ENCODE peak calls at places on chromosomes 13 and 19, in nine cellular contexts. C is iPS DF 6.9; N is stomach; U is lower lobe of right lung; K is fibroblast of lung; H is aorta; Y is CD4-positive, CD25-positive, alpha-beta regulatory T cell; W is heart right ventricle; L is MG63. O is an unnamed sample.

GRCh38 chr13:94854688-94855087 is 142.3 kb upstream of the SOX21 start:
- DNase-seq in K (no peak), C (no peak), W (no peak), H (no peak), Y (no peak), L (no peak), N (no peak), U (no peak), O (no peak)

GRCh38 chr19:7657047-7657779 is 11.6 kb upstream of the RETN start:
- DNase-seq in H (peak; percentile 55), L (no peak), W (no peak), Y (peak; percentile 61), U (peak; percentile 83), K (no peak), N (no peak), C (no peak), O (no peak)

GRCh38 chr13:38624822-38625221 is 62.1 kb upstream of the FREM2 start:
- DNase-seq in H (no peak), U (no peak), W (no peak), C (peak; percentile 74), Y (no peak), N (no peak), L (no peak), K (no peak), O (no peak)

GRCh38 chr13:101144808-101145419 is 271.4 kb downstream of the NALCN start:
- DNase-seq in K (peak; percentile 47), N (no peak), L (no peak), H (no peak), U (no peak), W (no peak), C (no peak), Y (peak; percentile 64), O (no peak)

GRCh38 chr19:55113570-55114039 is 3.8 kb downstream of the PPP1R12C start:
- DNase-seq in L (no peak), N (peak; percentile 58), U (peak; percentile 81), Y (no peak), W (peak; percentile 98), H (peak; percentile 89), C (no peak), K (peak; percentile 83), O (no peak)

GRCh38 chr13:101751488-101751887 is 299.0 kb downstream of the ITGBL1 start:
- DNase-seq in N (no peak), W (no peak), K (peak; percentile 59), L (no peak), C (no peak), H (no peak), Y (no peak), U (no peak), O (peak; percentile 35)

GRCh38 chr13:44243198-44243852 is 130.3 kb upstream of the SERP2 start:
- DNase-seq in L (no peak), N (peak; percentile 35), Y (peak; percentile 20), H (no peak), W (peak; percentile 57), K (peak; percentile 96), C (peak; percentile 43), U (peak; percentile 58), O (peak; percentile 80)

GRCh38 chr13:95608640-95609280 is 35.7 kb downstream of the DZIP1 start:
- DNase-seq in C (no peak), U (no peak), L (no peak), W (no peak), Y (no peak), N (no peak), K (peak; percentile 15), H (no peak), O (no peak)

GRCh38 chr13:75442736-75443234 is 39.2 kb downstream of the TBC1D4 start:
- DNase-seq in C (no peak), N (no peak), W (no peak), H (no peak), K (no peak), Y (no peak), L (no peak), U (no peak), O (no peak)

GRCh38 chr19:511101-511841 is 4.0 kb downstream of the TPGS1 start:
- DNase-seq in H (peak; percentile 60), L (no peak), C (no peak), N (peak; percentile 37), U (no peak), Y (peak; percentile 94), W (peak; percentile 68), K (peak; percentile 79), O (no peak)

GRCh38 chr13:71876648-71877279 is 9.8 kb upstream of the DACH1 start:
- DNase-seq in C (no peak), N (no peak), U (no peak), Y (no peak), K (no peak), H (no peak), W (no peak), L (no peak), O (no peak)

DNA sequence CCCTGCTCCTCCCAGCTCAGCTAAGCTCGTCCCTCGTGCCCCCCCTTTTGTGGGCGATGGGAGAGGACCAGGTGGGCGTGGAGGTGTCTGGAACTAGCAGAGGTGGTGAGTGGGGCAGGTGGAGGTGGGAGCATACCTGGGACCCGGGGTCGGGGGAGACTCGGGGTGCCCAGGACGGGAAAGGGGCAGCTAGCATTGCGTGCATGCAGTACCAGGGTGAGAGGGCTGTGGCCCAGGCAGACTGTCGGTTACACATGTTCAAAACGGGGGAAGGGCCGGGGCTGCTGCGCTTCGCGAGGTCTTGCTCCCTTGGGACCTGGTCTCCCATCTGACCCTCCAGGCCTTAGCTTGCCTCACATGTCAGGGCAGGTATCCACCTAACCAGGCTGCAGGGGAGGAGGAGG is 9.1 kb downstream of the TLE5 start:
- DNase-seq in H (no peak), Y (no peak), W (no peak), N (no peak), K (no peak), L (no peak), U (peak; percentile 47), C (no peak), O (no peak)
- H3K9me3 ChIP-seq in H (no peaks in the 10 kb centered on the region), Y (no peaks in the 10 kb centered on the region), W (no peaks in the 10 kb centered on the region), N (no peaks in the 10 kb centered on the region), K (no peaks in the 10 kb centered on the region), L (no peaks in the 10 kb centered on the region), U (no peaks in the 10 kb centered on the region), C (no peaks in the 10 kb centered on the region), O (no peaks in the 10 kb centered on the region)

GRCh38 chr19:16391301-16392055 is 66.9 kb downstream of the KLF2 start:
- DNase-seq in W (no peak), N (no peak), C (no peak), Y (no peak), H (no peak), L (no peak), K (no peak), U (no peak), O (no peak)

GRCh38 chr19:16389848-16390247 is 65.2 kb downstream of the KLF2 start:
- DNase-seq in C (no peak), N (no peak), U (no peak), H (no peak), W (no peak), Y (no peak), K (no peak), L (no peak), O (no peak)

GRCh38 chr19:16397791-16398529 is 73.3 kb downstream of the KLF2 start:
- DNase-seq in W (no peak), N (no peak), L (no peak), C (no peak), H (no peak), U (no peak), K (peak; percentile 63), Y (no peak), O (no peak)

GRCh38 chr19:16394681-16395375 is 70.2 kb downstream of the KLF2 start:
- DNase-seq in C (no peak), L (no peak), W (no peak), H (no peak), N (no peak), Y (no peak), U (no peak), K (peak; percentile 40), O (no peak)

DNA sequence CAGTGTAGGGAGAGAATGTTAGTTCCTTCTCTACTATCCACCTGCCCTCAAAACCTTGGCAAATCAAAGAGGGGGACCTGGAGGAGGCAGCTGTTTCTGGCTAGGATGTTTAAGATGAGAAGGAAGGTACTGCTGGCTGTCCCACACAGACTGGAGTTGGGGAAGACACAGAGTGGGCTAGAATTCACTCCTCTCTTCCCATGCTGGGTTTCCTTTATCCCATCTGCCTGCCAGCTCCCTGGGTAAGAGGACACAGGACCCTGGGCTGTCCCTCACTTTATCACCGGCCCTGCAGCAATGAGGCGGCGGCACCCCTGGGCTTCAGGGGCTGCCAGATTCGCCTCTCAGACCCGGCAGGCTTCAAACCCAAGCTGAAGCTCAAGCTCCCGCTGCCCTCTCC is 69.5 kb downstream of the KLF2 start:
- DNase-seq in H (no peak), C (no peak), L (no peak), W (no peak), Y (no peak), K (no peak), U (no peak), N (no peak), O (no peak)
- H3K36me3 ChIP-seq in H (no peaks in the 10 kb centered on the region), C (peaks cover 15% of the 10 kb centered on the region), L (peaks cover 66% of the 10 kb centered on the region), W (peaks cover 49% of the 10 kb centered on the region), Y (peaks cover 30% of the 10 kb centered on the region), K (peaks cover 13% of the 10 kb centered on the region), U (peaks cover 38% of the 10 kb centered on the region), N (peaks cover 57% of the 10 kb centered on the region), O (peaks cover 34% of the 10 kb centered on the region)

DNA sequence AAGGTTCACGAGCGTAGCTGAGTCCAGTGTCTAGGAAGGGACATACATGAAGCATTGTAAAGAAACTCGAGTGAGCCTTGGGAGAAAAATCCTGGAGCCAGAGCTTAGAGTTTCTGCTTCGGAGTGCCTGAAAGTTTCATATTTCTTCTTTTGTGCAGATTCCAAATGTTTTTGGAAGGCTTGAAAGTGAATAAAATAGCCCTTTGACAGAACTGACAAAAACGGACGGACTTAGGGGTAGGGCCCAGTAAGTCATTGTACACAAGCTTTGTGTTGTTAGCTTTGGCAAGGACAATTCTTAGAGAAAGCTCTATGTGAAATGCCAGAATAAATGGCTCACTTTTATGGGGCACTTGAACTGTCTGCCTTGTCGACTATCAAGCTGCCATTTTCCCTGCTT is 2.7 kb downstream of the RNF113B start:
- DNase-seq in L (no peak), C (no peak), U (no peak), N (no peak), W (no peak), H (no peak), K (peak; percentile 44), Y (no peak), O (no peak)
- H3K4me3 ChIP-seq in L (no peak overlapping the region), C (no peak overlapping the region), U (no peak overlapping the region), N (no peak overlapping the region), W (no peak overlapping the region), H (no peak overlapping the region), K (no peak overlapping the region), Y (no peak overlapping the region), O (no peak overlapping the region)

DNA sequence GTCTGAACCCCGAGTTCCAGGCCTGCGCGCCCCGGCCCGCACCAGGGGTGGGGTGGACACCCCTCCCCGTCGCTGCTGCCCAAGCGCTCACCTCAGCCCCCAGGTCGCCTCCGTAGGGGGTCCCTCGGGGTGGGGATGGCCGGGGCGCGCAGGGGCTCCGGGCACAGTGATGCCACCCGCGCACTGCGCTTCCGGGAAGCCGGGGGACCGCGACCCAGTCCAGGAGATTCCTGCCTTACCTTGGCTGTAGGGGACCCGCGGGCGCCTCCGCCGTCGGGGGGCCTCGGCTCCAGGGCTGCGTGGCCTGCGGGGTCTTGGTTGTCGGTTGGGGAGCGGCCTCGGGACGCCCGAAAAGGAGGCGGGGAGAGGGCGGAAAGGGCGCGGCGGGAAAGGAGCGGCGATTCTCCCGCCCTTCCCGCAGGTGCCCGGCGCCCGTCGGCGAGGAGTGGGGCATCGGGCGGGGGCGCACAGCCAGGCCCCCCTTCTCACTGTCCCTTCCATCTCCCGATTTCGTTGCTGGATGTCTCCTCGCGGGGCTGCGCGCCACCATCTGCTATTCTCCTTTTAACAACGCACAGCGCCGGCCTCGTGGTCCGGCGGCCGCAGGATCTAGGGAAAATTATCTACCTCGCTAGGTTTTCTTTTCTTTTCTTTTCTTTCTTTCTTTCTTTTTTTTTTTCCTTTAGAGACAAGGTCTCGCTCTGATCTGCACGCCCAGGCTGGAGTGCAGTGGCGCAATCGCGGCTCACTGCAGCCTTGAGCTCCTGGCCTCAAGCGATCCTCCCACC is at the start of gene KEAP1:
- DNase-seq in N (peak; percentile 38), K (peak; percentile 42), L (peak; percentile 75), C (no peak), U (peak; percentile 59), H (peak; percentile 66), Y (peak; percentile 38), W (peak; percentile 33), O (peak; percentile 60)
- H3K9me3 ChIP-seq in N (no peaks in the 10 kb centered on the region), K (no peaks in the 10 kb centered on the region), L (no peaks in the 10 kb centered on the region), C (no peaks in the 10 kb centered on the region), U (no peaks in the 10 kb centered on the region), H (no peaks in the 10 kb centered on the region), Y (no peaks in the 10 kb centered on the region), W (no peaks in the 10 kb centered on the region), O (no peaks in the 10 kb centered on the region)